ENCODE peak calls at places on chromosome 1, in four cellular contexts. Z, P, U and R are unnamed samples.

GRCh38 chr1:69167876-69168275 is 399.8 kb upstream of the LRRC7 start:
- DNase-seq in Z (no peak), P (no peak), U (no peak), R (no peak)

GRCh38 chr1:204991342-204991844 is 51.6 kb upstream of the CNTN2 start:
- DNase-seq in Z (peak; percentile 79), P (no peak), U (peak; percentile 66), R (no peak)

GRCh38 chr1:26993237-26994019 is at the start of gene TRNP1:
- DNase-seq in Z (peak; percentile 77), P (peak; percentile 58), U (peak; percentile 91), R (peak; percentile 60)

GRCh38 chr1:225694151-225694603 is 41.3 kb upstream of the ENAH start:
- DNase-seq in Z (no peak), P (peak; percentile 45), U (no peak), R (no peak)

GRCh38 chr1:53061859-53062714 is at the start of gene PODN:
- DNase-seq in Z (no peak), P (peak; percentile 67), U (peak; percentile 64), R (peak; percentile 71)

GRCh38 chr1:202037706-202038296 is 27.4 kb downstream of the ELF3 start:
- DNase-seq in Z (no peak), P (no peak), U (no peak), R (no peak)

GRCh38 chr1:119647228-119647733 is 785 bp downstream of the ZNF697 start:
- DNase-seq in Z (no peak), P (no peak), U (no peak), R (peak; percentile 56)

GRCh38 chr1:2609271-2610035 is 22.9 kb downstream of the PRXL2B start:
- DNase-seq in Z (no peak), P (no peak), U (no peak), R (peak; percentile 9)

GRCh38 chr1:206068314-206068713 is 15.3 kb downstream of the RHEX start:
- DNase-seq in Z (no peak), P (no peak), U (no peak), R (no peak)

GRCh38 chr1:24536391-24536840 is 19.5 kb upstream of the NCMAP start:
- DNase-seq in Z (no peak), P (no peak), U (no peak), R (no peak)

GRCh38 chr1:43499882-43500281 is 30.8 kb upstream of the PTPRF start:
- DNase-seq in Z (no peak), P (no peak), U (no peak), R (no peak)

GRCh38 chr1:115278241-115278640 is 59.8 kb downstream of the NGF start:
- DNase-seq in Z (no peak), P (no peak), U (no peak), R (no peak)

GRCh38 chr1:47996406-47997226 is 569 bp downstream of the TRABD2B start:
- DNase-seq in Z (no peak), P (peak; percentile 34), U (peak; percentile 58), R (peak; percentile 55)

GRCh38 chr1:244077473-244078220 is 26.6 kb downstream of the ZBTB18 start:
- DNase-seq in Z (no peak), P (peak; percentile 28), U (no peak), R (no peak)

GRCh38 chr1:154427173-154428139 is 22.3 kb downstream of the IL6R start:
- DNase-seq in Z (no peak), P (peak; percentile 52), U (no peak), R (peak; percentile 43)

GRCh38 chr1:56199060-56199459 is 380.3 kb downstream of the PLPP3 start:
- DNase-seq in Z (no peak), P (no peak), U (no peak), R (peak; percentile 68)

GRCh38 chr1:51313268-51313852 is 17.0 kb downstream of the TTC39A start:
- DNase-seq in Z (peak; percentile 52), P (no peak), U (peak; percentile 27), R (no peak)

GRCh38 chr1:39130297-39130696 is 74.2 kb upstream of the MACF1 start:
- DNase-seq in Z (no peak), P (no peak), U (no peak), R (no peak)

GRCh38 chr1:42646056-42646455 is 12.2 kb upstream of the PPIH start:
- DNase-seq in Z (no peak), P (no peak), U (no peak), R (no peak)

GRCh38 chr1:100734716-100735115 is 15.2 kb downstream of the VCAM1 start:
- DNase-seq in Z (no peak), P (no peak), U (no peak), R (no peak)

GRCh38 chr1:199691540-199691939 is 336.0 kb upstream of the NR5A2 start:
- DNase-seq in Z (no peak), P (no peak), U (peak; percentile 69), R (no peak)

GRCh38 chr1:163650624-163651023 is 328.9 kb downstream of the NUF2 start:
- DNase-seq in Z (no peak), P (no peak), U (no peak), R (no peak)

GRCh38 chr1:150875197-150876110 is 945 bp downstream of the ARNT start:
- DNase-seq in Z (peak; percentile 40), P (peak; percentile 28), U (no peak), R (no peak)

GRCh38 chr1:245690946-245691456 is 536.2 kb downstream of the KIF26B start:
- DNase-seq in Z (no peak), P (no peak), U (no peak), R (no peak)

GRCh38 chr1:24856787-24857527 is 73.1 kb downstream of the RUNX3 start:
- DNase-seq in Z (no peak), P (no peak), U (no peak), R (no peak)

GRCh38 chr1:31183927-31184554 is 55.6 kb downstream of the NKAIN1 start:
- DNase-seq in Z (peak; percentile 65), P (no peak), U (peak; percentile 80), R (no peak)

GRCh38 chr1:104467590-104467989 is 717.9 kb downstream of the AMY1C start:
- DNase-seq in Z (no peak), P (no peak), U (no peak), R (no peak)

GRCh38 chr1:214492405-214493075 is 58.9 kb downstream of the PTPN14 start:
- DNase-seq in Z (no peak), P (no peak), U (no peak), R (no peak)

GRCh38 chr1:235270625-235271024 is 57.4 kb downstream of the ARID4B start:
- DNase-seq in Z (no peak), P (no peak), U (no peak), R (no peak)

GRCh38 chr1:58618303-58618702 is 41.3 kb upstream of the TACSTD2 start:
- DNase-seq in Z (no peak), P (peak; percentile 43), U (no peak), R (peak; percentile 61)

GRCh38 chr1:91099746-91100621 is 78.1 kb upstream of the ZNF644 start:
- DNase-seq in Z (no peak), P (no peak), U (no peak), R (no peak)

GRCh38 chr1:245546875-245547274 is 392.1 kb downstream of the KIF26B start:
- DNase-seq in Z (no peak), P (no peak), U (no peak), R (no peak)

GRCh38 chr1:86823821-86824500 is 90.0 kb downstream of the SELENOF start:
- DNase-seq in Z (no peak), P (no peak), U (no peak), R (no peak)

GRCh38 chr1:8004803-8005573 is 21.1 kb downstream of the ERRFI1 start:
- DNase-seq in Z (peak; percentile 45), P (peak; percentile 96), U (no peak), R (peak; percentile 97)

GRCh38 chr1:153032677-153033308 is 1.8 kb downstream of the SPRR1B start:
- DNase-seq in Z (peak; percentile 97), P (no peak), U (peak; percentile 21), R (no peak)

GRCh38 chr1:34929497-34929852 is at the start of gene DLGAP3:
- DNase-seq in Z (peak; percentile 81), P (no peak), U (peak; percentile 83), R (no peak)

GRCh38 chr1:239722080-239722479 is 335.7 kb downstream of the CHRM3 start:
- DNase-seq in Z (no peak), P (no peak), U (no peak), R (no peak)

GRCh38 chr1:40958210-40958609 is 21.3 kb upstream of the CTPS1 start:
- DNase-seq in Z (no peak), P (no peak), U (no peak), R (no peak)

DNA sequence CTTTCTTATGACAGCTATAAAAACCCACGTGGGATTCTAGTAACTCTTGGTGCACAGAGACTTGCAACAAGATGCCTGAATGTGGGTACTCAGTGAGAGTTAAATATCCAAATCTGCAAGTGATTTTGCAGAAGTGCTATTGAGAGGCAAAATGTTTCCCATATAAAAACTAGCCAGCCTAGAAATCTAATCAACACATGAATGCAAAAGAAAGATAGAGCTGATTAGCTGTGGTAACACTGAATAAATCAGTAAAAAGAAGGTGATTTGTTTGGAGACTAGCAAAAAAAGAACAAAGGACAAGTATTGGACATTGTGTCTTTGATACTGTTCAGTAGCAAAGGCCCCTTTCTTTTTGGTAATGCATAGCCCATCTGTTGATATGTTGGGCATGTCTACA is 213.7 kb upstream of the SGIP1 start:
- DNase-seq in Z (no peak), P (no peak), U (no peak), R (no peak)
- TF ChIP-seq CTCF in Z (no peak), P (no peak), U (no peak), R (no peak)

GRCh38 chr1:164703415-164703814 is 144.4 kb downstream of the PBX1 start:
- DNase-seq in Z (no peak), P (no peak), U (no peak), R (peak; percentile 43)

GRCh38 chr1:164703971-164704411 is 145.0 kb downstream of the PBX1 start:
- DNase-seq in Z (no peak), P (no peak), U (no peak), R (no peak)

GRCh38 chr1:164702664-164703063 is 143.7 kb downstream of the PBX1 start:
- DNase-seq in Z (no peak), P (no peak), U (no peak), R (no peak)

GRCh38 chr1:164706596-164706995 is 147.6 kb downstream of the PBX1 start:
- DNase-seq in Z (no peak), P (no peak), U (peak; percentile 21), R (no peak)

GRCh38 chr1:164704954-164705353 is 146.0 kb downstream of the PBX1 start:
- DNase-seq in Z (peak; percentile 48), P (no peak), U (peak; percentile 60), R (no peak)
- H3K27ac ChIP-seq in Z (no peak overlapping the region), P (no peak overlapping the region), U (no peak overlapping the region), R (no peak overlapping the region)

DNA sequence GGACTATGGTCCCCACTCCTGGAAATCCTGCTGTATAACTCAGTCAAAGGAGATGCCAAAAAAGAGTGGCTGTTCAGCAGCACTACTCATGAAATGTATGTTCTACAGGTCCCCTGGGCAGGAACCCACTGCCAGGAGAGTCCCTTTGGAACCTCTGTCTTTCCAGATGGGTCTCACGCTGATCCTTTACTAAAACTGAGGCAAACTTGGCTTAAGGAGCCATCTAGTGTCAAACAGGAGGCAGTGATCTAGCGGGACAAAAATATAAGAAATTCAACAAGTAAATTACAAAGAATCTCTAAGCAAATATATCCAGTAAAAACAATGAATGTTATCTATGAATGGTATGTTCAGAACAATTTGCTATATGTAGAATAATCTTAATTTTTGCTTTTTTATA is 80.5 kb upstream of the PRMT6 start:
- DNase-seq in Z (no peak), P (no peak), U (no peak), R (no peak)
- TF ChIP-seq CTCF in Z (peak; percentile 29), P (no peak), U (peak; percentile 42), R (no peak)

GRCh38 chr1:20633190-20634064 is at the start of gene PINK1:
- DNase-seq in Z (peak; percentile 83), P (peak; percentile 70), U (peak; percentile 92), R (peak; percentile 79)
- H3K27ac ChIP-seq in Z (peak within 1 kb of the TSS; percentile 83), P (peak within 1 kb of the TSS; percentile 96), U (no peak within 1 kb of the TSS), R (peak within 1 kb of the TSS; percentile 96)